ENCODE peak calls at places on chromosome 2, in five cellular contexts. E is IMR-90, K is upper lobe of left lung, J is K562, Y is transverse colon. C is an unnamed sample.

GRCh38 chr2:8361930-8362329 is 319.9 kb upstream of the ID2 start:
- DNase-seq in E (no peak), K (no peak), J (no peak), Y (no peak), C (no peak)

GRCh38 chr2:190216829-190217228 is 102.8 kb downstream of the HIBCH start:
- DNase-seq in E (no peak), K (peak; percentile 13), J (peak; percentile 25), Y (peak; percentile 33), C (no peak)

GRCh38 chr2:189178726-189179606 is 595 bp downstream of the COL5A2 start:
- DNase-seq in E (peak; percentile 78), K (no peak), J (no peak), Y (no peak), C (no peak)

GRCh38 chr2:11719230-11719977 is 27.0 kb upstream of the LPIN1 start:
- DNase-seq in E (no peak), K (no peak), J (peak; percentile 41), Y (no peak), C (no peak)

GRCh38 chr2:241507430-241508239 is 749 bp downstream of the STK25 start:
- DNase-seq in E (peak; percentile 33), K (peak; percentile 91), J (peak; percentile 50), Y (peak; percentile 39), C (no peak)

GRCh38 chr2:197028230-197028629 is 101.7 kb upstream of the PGAP1 start:
- DNase-seq in E (peak; percentile 84), K (no peak), J (no peak), Y (no peak), C (no peak)

GRCh38 chr2:25479761-25480160 is 138.0 kb upstream of the DNMT3A start:
- DNase-seq in E (no peak), K (no peak), J (no peak), Y (no peak), C (no peak)

GRCh38 chr2:216871333-216871934 is 11.6 kb upstream of the TNP1 start:
- DNase-seq in E (peak; percentile 29), K (no peak), J (no peak), Y (no peak), C (no peak)

GRCh38 chr2:237091779-237092436 is 6.2 kb downstream of the COPS8 start:
- DNase-seq in E (peak; percentile 69), K (no peak), J (no peak), Y (no peak), C (no peak)

GRCh38 chr2:237352279-237352845 is 61.6 kb downstream of the COL6A3 start:
- DNase-seq in E (no peak), K (no peak), J (no peak), Y (no peak), C (no peak)

GRCh38 chr2:212107014-212107413 is 431.6 kb downstream of the ERBB4 start:
- DNase-seq in E (no peak), K (peak; percentile 18), J (no peak), Y (no peak), C (no peak)

GRCh38 chr2:1749489-1749748 is 5.1 kb upstream of the PXDN start:
- DNase-seq in E (no peak), K (no peak), J (no peak), Y (no peak), C (no peak)

GRCh38 chr2:119428488-119429224 is 3.0 kb upstream of the TMEM37 start:
- DNase-seq in E (no peak), K (no peak), J (no peak), Y (no peak), C (peak; percentile 70)

GRCh38 chr2:20925265-20925889 is 102.5 kb upstream of the LDAH start:
- DNase-seq in E (no peak), K (no peak), J (peak; percentile 15), Y (no peak), C (no peak)

GRCh38 chr2:16925145-16925544 is 259.5 kb upstream of the CYRIA start:
- DNase-seq in E (no peak), K (no peak), J (no peak), Y (no peak), C (no peak)

DNA sequence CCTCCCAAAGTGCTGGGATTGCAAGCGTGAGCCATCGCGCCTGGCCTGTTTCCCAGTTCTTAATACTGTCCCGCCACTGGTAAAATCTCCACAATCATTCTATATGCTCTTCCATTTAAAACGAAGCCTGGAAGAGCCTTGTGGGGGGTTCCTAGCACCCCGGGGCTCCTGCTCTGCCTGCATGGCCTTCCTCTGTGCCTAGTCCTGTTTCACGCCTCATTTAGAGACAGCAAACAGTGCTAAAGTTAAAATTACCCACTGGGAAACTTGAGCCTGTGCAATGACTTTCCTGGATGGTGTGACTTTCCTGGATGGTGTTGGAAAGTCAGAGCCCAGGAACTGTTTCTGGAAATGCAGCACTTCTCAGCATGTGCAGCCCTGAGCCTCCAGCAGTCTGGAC is 55.0 kb downstream of the INPP5D start:
- DNase-seq in E (no peak), K (no peak), J (no peak), Y (no peak), C (no peak)
- H3K4me1 ChIP-seq in E (no peaks in the 10 kb centered on the region), K (no peaks in the 10 kb centered on the region), J (no peaks in the 10 kb centered on the region), Y (no peaks in the 10 kb centered on the region), C (no peaks in the 10 kb centered on the region)

DNA sequence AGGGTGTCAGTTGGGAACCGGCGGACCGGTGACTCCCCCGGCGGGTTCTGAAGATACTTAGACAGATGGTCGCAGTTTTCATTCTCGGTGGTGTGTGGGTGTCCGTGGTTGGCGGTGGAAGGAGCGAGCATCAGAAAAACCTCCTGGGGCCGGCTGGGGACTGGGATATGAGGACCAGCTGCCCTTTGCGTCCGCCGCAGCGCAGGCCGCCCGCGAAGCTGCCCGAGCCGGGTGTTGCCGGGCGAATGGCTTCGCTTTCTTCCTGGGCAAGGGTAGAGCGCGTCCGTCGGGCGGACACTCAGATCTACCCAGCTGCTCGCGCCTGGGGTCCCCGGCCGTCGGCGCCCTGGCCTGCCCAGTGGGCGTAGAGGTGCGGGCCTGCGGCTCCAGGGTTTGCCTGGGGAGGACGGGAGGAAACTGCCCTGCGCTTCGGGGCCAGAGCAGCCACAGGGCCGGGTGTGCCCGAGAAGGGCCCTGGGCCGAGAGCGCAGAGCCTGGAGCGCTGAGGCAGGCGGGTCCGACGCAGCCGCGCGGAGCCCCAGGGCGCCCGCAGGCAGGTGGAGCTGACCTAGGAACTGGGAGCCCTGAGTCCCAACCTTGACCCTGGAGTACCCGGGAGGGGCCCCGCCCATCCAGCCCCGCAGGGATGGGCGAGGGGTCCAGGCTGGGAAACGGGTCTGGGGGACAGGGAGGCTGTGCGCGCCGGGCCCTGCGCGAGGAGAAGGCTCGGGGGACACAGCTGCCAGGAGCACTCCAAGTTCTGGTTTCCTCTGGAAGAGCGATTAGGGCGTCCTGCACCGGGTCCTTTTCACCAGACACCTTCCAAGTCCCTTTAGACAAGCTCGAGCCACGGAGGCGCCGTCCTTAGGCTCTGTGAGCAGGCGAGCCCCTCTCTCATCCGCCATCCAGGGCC is 1.3 kb downstream of the TWIST2 start:
- DNase-seq in E (no peak), K (peak; percentile 83), J (no peak), Y (no peak), C (no peak)
- H3K4me3 ChIP-seq in E (peak overlapping the region; percentile 90), K (peak overlapping the region; percentile 76), J (no peak overlapping the region), Y (peak overlapping the region; percentile 53), C (peak overlapping the region; percentile 40)

GRCh38 chr2:75277111-75277510 is 77.8 kb upstream of the TACR1 start:
- DNase-seq in E (peak; percentile 61), K (no peak), J (no peak), Y (no peak), C (no peak)
- TF ChIP-seq POLR2A in E (no peak), K (no peak), J (no peak), Y (no peak), C (no peak)

GRCh38 chr2:200622106-200622505 is 36.3 kb downstream of the AOX1 start:
- DNase-seq in E (peak; percentile 52), K (no peak), J (no peak), Y (no peak), C (no peak)
- H3K4me1 ChIP-seq in E (peaks cover 35% of the 10 kb centered on the region), K (no peaks in the 10 kb centered on the region), J (peaks cover 5% of the 10 kb centered on the region), Y (no peaks in the 10 kb centered on the region), C (no peaks in the 10 kb centered on the region)

C was measured in Peyer's patch.